ENCODE peak calls at places on chromosomes 3 and 15, in six cellular contexts. One of them, this sample, is unnamed.
A peak's percentile ranks its signal among the peaks of the same experiment; 100 is the strongest.

GRCh38 chr3:114451051-114451451 is 157.2 kb downstream of the TIGIT start:
- DNase-seq in uterus: no peak
- DNase-seq in fibroblast of lung: peak; percentile 34
- DNase-seq in stomach: no peak
- DNase-seq in Peyer's patch: no peak
- DNase-seq in heart left ventricle: no peak
- DNase-seq in this sample: no peak

GRCh38 chr3:38163117-38163870 is 2.0 kb upstream of the OXSR1 start:
- DNase-seq in fibroblast of lung: no peak
- DNase-seq in uterus: no peak
- DNase-seq in heart left ventricle: no peak
- DNase-seq in stomach: no peak
- DNase-seq in Peyer's patch: no peak
- DNase-seq in this sample: no peak

GRCh38 chr15:35546581-35547381 is 816 bp upstream of the DPH6 start:
- DNase-seq in uterus: no peak
- DNase-seq in heart left ventricle: no peak
- DNase-seq in stomach: no peak
- DNase-seq in Peyer's patch: no peak
- DNase-seq in fibroblast of lung: peak; percentile 12
- DNase-seq in this sample: peak; percentile 8

GRCh38 chr3:177185035-177185574 is 12.2 kb downstream of the TBL1XR1 start:
- DNase-seq in fibroblast of lung: no peak
- DNase-seq in Peyer's patch: no peak
- DNase-seq in uterus: no peak
- DNase-seq in heart left ventricle: no peak
- DNase-seq in stomach: no peak
- DNase-seq in this sample: no peak

GRCh38 chr3:144185291-144185690 is 213.7 kb downstream of the DIPK2A start:
- DNase-seq in heart left ventricle: no peak
- DNase-seq in uterus: no peak
- DNase-seq in Peyer's patch: no peak
- DNase-seq in fibroblast of lung: peak; percentile 46
- DNase-seq in stomach: no peak
- DNase-seq in this sample: no peak

GRCh38 chr3:196800742-196801141 is 61.1 kb downstream of the PAK2 start:
- DNase-seq in uterus: no peak
- DNase-seq in fibroblast of lung: no peak
- DNase-seq in Peyer's patch: no peak
- DNase-seq in heart left ventricle: no peak
- DNase-seq in stomach: no peak
- DNase-seq in this sample: no peak

GRCh38 chr3:129621626-129622417 is 15.3 kb upstream of the PLXND1 start:
- DNase-seq in fibroblast of lung: no peak
- DNase-seq in stomach: no peak
- DNase-seq in heart left ventricle: peak; percentile 60
- DNase-seq in uterus: peak; percentile 35
- DNase-seq in Peyer's patch: no peak
- DNase-seq in this sample: no peak

GRCh38 chr3:43288366-43288765 is 2.0 kb downstream of the SNRK start:
- DNase-seq in stomach: no peak
- DNase-seq in Peyer's patch: no peak
- DNase-seq in fibroblast of lung: peak; percentile 17
- DNase-seq in heart left ventricle: no peak
- DNase-seq in uterus: no peak
- DNase-seq in this sample: peak; percentile 13

GRCh38 chr3:106534206-106534605 is 665.4 kb upstream of the CBLB start:
- DNase-seq in fibroblast of lung: peak; percentile 96
- DNase-seq in stomach: no peak
- DNase-seq in uterus: no peak
- DNase-seq in heart left ventricle: no peak
- DNase-seq in Peyer's patch: peak; percentile 63
- DNase-seq in this sample: no peak

GRCh38 chr3:106339551-106339950 is 470.7 kb upstream of the CBLB start:
- DNase-seq in heart left ventricle: no peak
- DNase-seq in Peyer's patch: no peak
- DNase-seq in fibroblast of lung: peak; percentile 60
- DNase-seq in uterus: no peak
- DNase-seq in stomach: no peak
- DNase-seq in this sample: no peak

GRCh38 chr3:112499328-112499727 is at the start of gene BTLA:
- DNase-seq in uterus: no peak
- DNase-seq in fibroblast of lung: no peak
- DNase-seq in heart left ventricle: no peak
- DNase-seq in stomach: no peak
- DNase-seq in Peyer's patch: peak; percentile 59
- DNase-seq in this sample: no peak

GRCh38 chr3:32593903-32594525 is 23.4 kb upstream of the DYNC1LI1 start:
- DNase-seq in stomach: no peak
- DNase-seq in Peyer's patch: no peak
- DNase-seq in heart left ventricle: no peak
- DNase-seq in fibroblast of lung: peak; percentile 59
- DNase-seq in uterus: no peak
- DNase-seq in this sample: peak; percentile 3

GRCh38 chr3:138051946-138052802 is 42.2 kb downstream of the CLDN18 start:
- DNase-seq in fibroblast of lung: peak; percentile 45
- DNase-seq in stomach: peak; percentile 75
- DNase-seq in uterus: no peak
- DNase-seq in Peyer's patch: peak; percentile 53
- DNase-seq in heart left ventricle: no peak
- DNase-seq in this sample: peak; percentile 44

GRCh38 chr15:39618063-39618823 is 37.4 kb downstream of the THBS1 start:
- DNase-seq in uterus: no peak
- DNase-seq in stomach: no peak
- DNase-seq in fibroblast of lung: no peak
- DNase-seq in Peyer's patch: no peak
- DNase-seq in heart left ventricle: no peak
- DNase-seq in this sample: no peak

GRCh38 chr3:32557640-32558352 is 12.9 kb downstream of the DYNC1LI1 start:
- DNase-seq in fibroblast of lung: no peak
- DNase-seq in stomach: no peak
- DNase-seq in uterus: no peak
- DNase-seq in Peyer's patch: no peak
- DNase-seq in heart left ventricle: no peak
- DNase-seq in this sample: no peak

GRCh38 chr15:52441846-52442245 is 86.8 kb downstream of the MYO5A start:
- DNase-seq in heart left ventricle: no peak
- DNase-seq in uterus: no peak
- DNase-seq in stomach: no peak
- DNase-seq in Peyer's patch: no peak
- DNase-seq in fibroblast of lung: peak; percentile 73
- DNase-seq in this sample: no peak

GRCh38 chr15:52440414-52440813 is 88.3 kb downstream of the MYO5A start:
- DNase-seq in fibroblast of lung: peak; percentile 60
- DNase-seq in heart left ventricle: no peak
- DNase-seq in stomach: no peak
- DNase-seq in uterus: no peak
- DNase-seq in Peyer's patch: no peak
- DNase-seq in this sample: peak; percentile 66

GRCh38 chr15:52445954-52446353 is 82.7 kb downstream of the MYO5A start:
- DNase-seq in stomach: no peak
- DNase-seq in uterus: no peak
- DNase-seq in Peyer's patch: no peak
- DNase-seq in fibroblast of lung: no peak
- DNase-seq in heart left ventricle: no peak
- DNase-seq in this sample: no peak

GRCh38 chr15:52448010-52448890 is 80.4 kb downstream of the MYO5A start:
- DNase-seq in Peyer's patch: no peak
- DNase-seq in stomach: no peak
- DNase-seq in fibroblast of lung: no peak
- DNase-seq in uterus: no peak
- DNase-seq in heart left ventricle: no peak
- DNase-seq in this sample: no peak

GRCh38 chr15:52445553-52445952 is 83.1 kb downstream of the MYO5A start:
- DNase-seq in heart left ventricle: no peak
- DNase-seq in Peyer's patch: no peak
- DNase-seq in stomach: no peak
- DNase-seq in fibroblast of lung: no peak
- DNase-seq in uterus: no peak
- DNase-seq in this sample: no peak
- H3K27ac ChIP-seq in heart left ventricle: no peak overlapping the region
- H3K27ac ChIP-seq in Peyer's patch: no peak overlapping the region
- H3K27ac ChIP-seq in stomach: no peak overlapping the region
- H3K27ac ChIP-seq in fibroblast of lung: no peak overlapping the region
- H3K27ac ChIP-seq in uterus: no peak overlapping the region
- H3K27ac ChIP-seq in this sample: no peak overlapping the region

GRCh38 chr3:122310361-122310760 is 14.7 kb upstream of the CSTA start:
- DNase-seq in uterus: no peak
- DNase-seq in Peyer's patch: peak; percentile 50
- DNase-seq in fibroblast of lung: no peak
- DNase-seq in heart left ventricle: no peak
- DNase-seq in stomach: no peak
- DNase-seq in this sample: peak; percentile 43

GRCh38 chr3:122306622-122306953 is 18.5 kb upstream of the CSTA start:
- DNase-seq in uterus: no peak
- DNase-seq in Peyer's patch: no peak
- DNase-seq in stomach: no peak
- DNase-seq in fibroblast of lung: no peak
- DNase-seq in heart left ventricle: no peak
- DNase-seq in this sample: no peak

GRCh38 chr3:122307987-122308386 is 17.1 kb upstream of the CSTA start:
- DNase-seq in fibroblast of lung: no peak
- DNase-seq in uterus: no peak
- DNase-seq in Peyer's patch: no peak
- DNase-seq in heart left ventricle: no peak
- DNase-seq in stomach: no peak
- DNase-seq in this sample: no peak

GRCh38 chr3:122307288-122307687 is 17.8 kb upstream of the CSTA start:
- DNase-seq in heart left ventricle: no peak
- DNase-seq in uterus: no peak
- DNase-seq in Peyer's patch: no peak
- DNase-seq in stomach: no peak
- DNase-seq in fibroblast of lung: no peak
- DNase-seq in this sample: no peak

DNA sequence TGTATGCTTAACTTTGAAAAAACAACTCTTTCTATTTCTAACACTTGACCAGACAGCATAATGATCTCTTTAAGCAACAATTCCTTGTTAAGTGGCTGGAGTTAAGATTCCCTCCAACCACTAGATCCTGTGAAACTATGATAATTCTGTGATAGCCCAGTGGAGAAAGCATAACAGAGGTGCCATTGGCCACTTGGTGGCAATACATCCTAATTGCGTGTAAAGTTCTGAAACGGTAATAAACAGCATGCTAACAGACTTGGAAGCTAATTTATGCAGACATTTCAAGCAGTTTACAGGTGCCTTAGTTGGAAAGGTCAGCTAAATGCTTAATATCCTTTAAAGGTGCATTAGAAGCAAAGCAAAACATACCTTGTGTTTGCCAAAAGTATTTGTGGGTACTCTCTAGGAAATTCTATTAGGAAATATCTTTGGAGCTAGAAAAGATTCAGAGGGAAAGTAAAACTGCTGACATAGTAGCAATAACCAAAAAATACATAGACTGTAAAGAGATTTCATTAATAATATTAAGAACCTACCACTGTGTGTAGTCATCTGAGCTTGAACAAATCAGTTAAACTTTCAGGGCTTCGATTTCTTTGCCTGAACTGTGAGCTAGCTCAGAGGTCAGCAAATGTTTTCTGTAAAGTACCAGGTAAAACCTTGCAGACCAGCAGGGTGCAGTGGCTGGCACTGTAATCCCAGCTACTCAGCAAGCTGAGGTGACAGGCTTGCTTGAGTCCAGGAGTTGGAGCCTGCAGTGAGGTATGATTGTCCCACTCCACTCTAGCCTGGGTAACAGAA is 19.0 kb upstream of the CSTA start:
- DNase-seq in stomach: peak; percentile 56
- DNase-seq in heart left ventricle: no peak
- DNase-seq in fibroblast of lung: peak; percentile 11
- DNase-seq in Peyer's patch: peak; percentile 64
- DNase-seq in uterus: no peak
- DNase-seq in this sample: peak; percentile 48
- TF ChIP-seq CTCF in stomach: no peak
- TF ChIP-seq CTCF in heart left ventricle: no peak
- TF ChIP-seq CTCF in fibroblast of lung: peak; percentile 12
- TF ChIP-seq CTCF in Peyer's patch: no peak
- TF ChIP-seq CTCF in uterus: no peak
- TF ChIP-seq CTCF in this sample: peak; percentile 59

GRCh38 chr3:178382388-178383061 is 153.7 kb upstream of the KCNMB2 start:
- DNase-seq in fibroblast of lung: peak; percentile 97
- DNase-seq in stomach: no peak
- DNase-seq in heart left ventricle: no peak
- DNase-seq in Peyer's patch: no peak
- DNase-seq in uterus: no peak
- DNase-seq in this sample: no peak

GRCh38 chr3:178384302-178384939 is 151.8 kb upstream of the KCNMB2 start:
- DNase-seq in stomach: no peak
- DNase-seq in uterus: no peak
- DNase-seq in Peyer's patch: no peak
- DNase-seq in heart left ventricle: no peak
- DNase-seq in fibroblast of lung: peak; percentile 30
- DNase-seq in this sample: no peak

GRCh38 chr3:178386880-178387279 is 149.4 kb upstream of the KCNMB2 start:
- DNase-seq in uterus: no peak
- DNase-seq in stomach: no peak
- DNase-seq in Peyer's patch: no peak
- DNase-seq in fibroblast of lung: no peak
- DNase-seq in heart left ventricle: no peak
- DNase-seq in this sample: no peak

GRCh38 chr3:178386401-178386800 is 149.8 kb upstream of the KCNMB2 start:
- DNase-seq in Peyer's patch: no peak
- DNase-seq in uterus: no peak
- DNase-seq in fibroblast of lung: no peak
- DNase-seq in heart left ventricle: no peak
- DNase-seq in stomach: no peak
- DNase-seq in this sample: no peak

DNA sequence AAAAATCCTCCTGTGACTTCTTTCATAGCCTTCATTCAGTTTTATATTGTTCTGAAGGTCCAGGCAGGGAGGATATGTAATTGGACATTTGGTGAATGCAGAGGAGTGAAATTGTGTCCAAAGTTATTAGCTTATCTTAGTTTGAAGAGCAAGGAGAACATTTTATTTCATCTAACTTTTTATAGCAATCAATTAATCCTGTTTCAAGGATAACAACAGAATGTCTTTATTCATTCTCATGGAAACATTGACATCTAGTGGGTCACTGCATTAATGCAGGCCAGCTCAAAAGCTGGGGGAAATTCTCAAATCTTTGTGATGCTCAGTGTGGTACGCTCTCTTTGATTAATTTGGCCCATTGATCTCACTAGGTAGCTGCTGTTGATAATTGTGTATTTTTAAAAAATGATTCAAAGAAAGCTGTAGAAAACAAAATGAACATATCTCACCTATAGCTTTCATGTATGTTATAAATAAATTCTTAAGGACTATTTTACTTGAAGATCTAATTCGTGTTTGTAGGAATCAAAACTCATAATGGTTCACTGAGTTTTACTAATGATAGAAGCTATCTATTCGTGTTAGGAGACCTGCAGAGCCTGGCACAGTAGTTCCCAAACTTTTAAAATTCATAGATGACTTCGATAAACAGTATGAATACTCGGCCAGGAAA is 150.8 kb upstream of the KCNMB2 start:
- DNase-seq in uterus: no peak
- DNase-seq in heart left ventricle: no peak
- DNase-seq in Peyer's patch: no peak
- DNase-seq in stomach: no peak
- DNase-seq in fibroblast of lung: peak; percentile 39
- DNase-seq in this sample: peak; percentile 27
- H3K27ac ChIP-seq in uterus: peak overlapping the region; percentile 66
- H3K27ac ChIP-seq in heart left ventricle: peak overlapping the region; percentile 56
- H3K27ac ChIP-seq in Peyer's patch: no peak overlapping the region
- H3K27ac ChIP-seq in stomach: no peak overlapping the region
- H3K27ac ChIP-seq in fibroblast of lung: no peak overlapping the region
- H3K27ac ChIP-seq in this sample: no peak overlapping the region

GRCh38 chr15:78077053-78077859 is at the start of gene TBC1D2B:
- DNase-seq in uterus: peak; percentile 58
- DNase-seq in Peyer's patch: peak; percentile 85
- DNase-seq in stomach: peak; percentile 70
- DNase-seq in heart left ventricle: peak; percentile 89
- DNase-seq in fibroblast of lung: peak; percentile 54
- DNase-seq in this sample: peak; percentile 63
- TF ChIP-seq CTCF in uterus: no peak
- TF ChIP-seq CTCF in Peyer's patch: no peak
- TF ChIP-seq CTCF in stomach: no peak
- TF ChIP-seq CTCF in heart left ventricle: no peak
- TF ChIP-seq CTCF in fibroblast of lung: no peak
- TF ChIP-seq CTCF in this sample: no peak